ENCODE peak calls at places on chromosomes 12 and 14, in four cellular contexts. B is IMR-90, A is HCT116, I is heart left ventricle. P is an unnamed sample.
A peak's percentile ranks its signal among the peaks of the same experiment; 100 is the strongest.

GRCh38 chr12:25529738-25530137 is 23.3 kb downstream of the LMNTD1 start:
- DNase-seq in B (peak; percentile 68), I (no peak), A (no peak), P (no peak)

GRCh38 chr12:128861226-128862016 is 8.1 kb downstream of the GLT1D1 start:
- DNase-seq in B (no peak), I (no peak), A (no peak), P (no peak)

GRCh38 chr12:68832504-68832867 is 24.5 kb downstream of the MDM2 start:
- DNase-seq in I (no peak), A (no peak), B (no peak), P (no peak)

GRCh38 chr14:101027966-101028365 is 124.4 kb upstream of the RTL1 start:
- DNase-seq in B (no peak), I (no peak), A (no peak), P (no peak)

GRCh38 chr14:28767851-28768548 is 1.4 kb downstream of the FOXG1 start:
- DNase-seq in I (no peak), A (no peak), B (no peak), P (peak; percentile 23)

GRCh38 chr12:124538194-124539082 is 29.0 kb downstream of the NCOR2 start:
- DNase-seq in A (no peak), B (no peak), I (no peak), P (no peak)

GRCh38 chr12:22083167-22083566 is 37.1 kb downstream of the CMAS start:
- DNase-seq in A (peak; percentile 12), I (no peak), B (peak; percentile 35), P (no peak)

GRCh38 chr12:52924764-52925716 is 20.2 kb upstream of the KRT8 start:
- DNase-seq in I (no peak), B (peak; percentile 93), A (peak; percentile 90), P (peak; percentile 53)

GRCh38 chr12:58479403-58479802 is 440.9 kb downstream of the LRIG3 start:
- DNase-seq in I (no peak), B (no peak), A (no peak), P (no peak)

GRCh38 chr12:8697476-8698131 is at the start of gene RIMKLB:
- DNase-seq in A (no peak), B (peak; percentile 57), I (peak; percentile 89), P (peak; percentile 83)

GRCh38 chr12:114701104-114701414 is 17.1 kb upstream of the TBX3 start:
- DNase-seq in I (no peak), A (no peak), B (no peak), P (no peak)

GRCh38 chr12:45703942-45704341 is 25.6 kb upstream of the ARID2 start:
- DNase-seq in B (peak; percentile 81), A (no peak), I (no peak), P (no peak)

GRCh38 chr12:54341343-54341742 is 16.4 kb downstream of the COPZ1 start:
- DNase-seq in B (no peak), I (no peak), A (no peak), P (no peak)
- TF ChIP-seq POLR2A in B (no peak), I (no peak), A (no peak), P (no peak)

DNA sequence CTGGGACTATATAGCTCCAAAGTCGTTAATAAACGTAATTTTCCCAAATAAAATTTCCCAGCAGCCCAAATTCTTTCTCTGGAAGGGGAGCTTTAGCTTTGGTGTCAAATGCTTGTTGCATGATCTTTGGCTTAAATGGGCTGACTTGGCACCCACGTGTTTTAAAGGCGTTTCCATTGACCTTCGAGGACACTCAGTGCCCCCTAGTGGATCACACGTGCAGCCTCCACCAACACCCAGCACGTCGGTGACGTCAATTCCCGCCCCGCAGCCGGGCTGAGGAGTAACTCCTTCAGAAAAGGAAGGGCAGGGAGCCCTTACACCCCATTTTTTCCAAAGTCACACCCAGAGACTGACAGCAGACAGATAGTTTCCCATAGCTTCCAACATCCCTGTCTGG is 707.8 kb downstream of the AACS start:
- DNase-seq in A (peak; percentile 6), I (no peak), B (no peak), P (no peak)
- TF ChIP-seq CTCF in A (peak; percentile 54), I (peak; percentile 9), B (no peak), P (peak; percentile 14)

GRCh38 chr12:127175361-127175760 is 1091.6 kb upstream of the TMEM132C start:
- DNase-seq in A (no peak), I (no peak), B (no peak), P (no peak)

GRCh38 chr12:127176804-127177203 is 1090.2 kb upstream of the TMEM132C start:
- DNase-seq in B (no peak), I (no peak), A (no peak), P (no peak)

GRCh38 chr12:127179199-127179598 is 1087.8 kb upstream of the TMEM132C start:
- DNase-seq in B (no peak), A (no peak), I (no peak), P (no peak)

GRCh38 chr12:127178463-127178862 is 1088.5 kb upstream of the TMEM132C start:
- DNase-seq in B (no peak), A (no peak), I (no peak), P (no peak)

GRCh38 chr12:127178039-127178438 is 1088.9 kb upstream of the TMEM132C start:
- DNase-seq in I (no peak), A (no peak), B (no peak), P (no peak)
- H3K9me3 ChIP-seq in I (peaks cover 16% of the 10 kb centered on the region), A (peaks cover 15% of the 10 kb centered on the region), B (peaks cover 21% of the 10 kb centered on the region), P (no peaks in the 10 kb centered on the region)

GRCh38 chr14:20998674-20999366 is at the start of gene SLC39A2:
- DNase-seq in B (peak; percentile 60), A (peak; percentile 33), I (peak; percentile 41), P (peak; percentile 44)
- TF ChIP-seq POLR2A in B (no peak), A (no peak), I (no peak), P (no peak)

DNA sequence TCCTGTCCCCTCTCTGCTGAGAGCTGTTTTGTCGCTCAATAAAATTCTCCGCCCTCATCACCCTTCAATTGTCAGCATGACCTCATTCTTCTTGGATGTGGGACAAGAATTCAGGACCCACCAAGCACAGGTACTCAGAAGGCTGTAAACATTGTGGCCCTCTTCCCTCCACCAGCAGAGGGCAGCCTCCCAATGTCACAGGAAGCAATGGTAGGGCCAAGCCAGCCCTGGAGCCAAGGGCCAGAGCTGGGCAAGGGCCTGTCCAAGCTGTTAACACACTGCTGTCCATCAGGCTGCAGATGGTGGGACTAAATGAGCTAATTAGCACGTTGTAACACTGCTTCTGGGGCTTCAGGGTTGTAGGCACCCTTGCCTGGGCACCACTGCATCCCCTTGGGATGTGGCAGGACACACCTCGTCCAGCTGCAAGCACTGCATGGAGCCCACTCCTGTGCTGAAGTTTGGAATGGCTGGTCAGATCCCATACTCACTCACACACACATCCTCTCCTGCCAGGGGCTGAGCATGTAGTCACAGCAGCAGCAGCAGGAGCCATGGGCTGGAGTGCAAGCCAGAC is 62.7 kb upstream of the HECTD1 start:
- DNase-seq in A (no peak), B (no peak), I (no peak), P (peak; percentile 26)
- TF ChIP-seq CTCF in A (peak; percentile 44), B (peak; percentile 15), I (peak; percentile 8), P (peak; percentile 16)

GRCh38 chr12:38155020-38155395 is 161.6 kb upstream of the ALG10B start:
- DNase-seq in B (no peak), I (no peak), A (no peak), P (no peak)

GRCh38 chr12:38157274-38157932 is 159.2 kb upstream of the ALG10B start:
- DNase-seq in B (no peak), A (no peak), I (no peak), P (no peak)

GRCh38 chr12:38157933-38158401 is 158.6 kb upstream of the ALG10B start:
- DNase-seq in A (no peak), B (no peak), I (no peak), P (no peak)

GRCh38 chr12:38155526-38156496 is 160.8 kb upstream of the ALG10B start:
- DNase-seq in A (no peak), B (no peak), I (no peak), P (no peak)

GRCh38 chr12:38156497-38157245 is 159.9 kb upstream of the ALG10B start:
- DNase-seq in B (no peak), A (no peak), I (no peak), P (no peak)
- H3K9me3 ChIP-seq in B (peaks cover 65% of the 10 kb centered on the region), A (no peaks in the 10 kb centered on the region), I (peaks cover 8% of the 10 kb centered on the region), P (no peaks in the 10 kb centered on the region)

GRCh38 chr14:60722836-60723217 is 1.3 kb downstream of the SIX4 start:
- DNase-seq in I (peak; percentile 20), A (no peak), B (peak; percentile 11), P (peak; percentile 33)

GRCh38 chr14:60721331-60722162 is 2.6 kb downstream of the SIX4 start:
- DNase-seq in B (peak; percentile 84), A (peak; percentile 54), I (no peak), P (peak; percentile 46)

GRCh38 chr14:60723218-60724079 is 702 bp downstream of the SIX4 start:
- DNase-seq in I (peak; percentile 28), B (peak; percentile 62), A (no peak), P (peak; percentile 61)

GRCh38 chr14:60722163-60722835 is 1.9 kb downstream of the SIX4 start:
- DNase-seq in B (peak; percentile 79), A (no peak), I (no peak), P (peak; percentile 45)

GRCh38 chr14:60724080-60724618 is at the start of gene SIX4:
- DNase-seq in A (peak; percentile 78), I (peak; percentile 47), B (peak; percentile 92), P (peak; percentile 77)
- TF ChIP-seq POLR2A in A (peak; percentile 94), I (peak; percentile 20), B (peak; percentile 82), P (peak; percentile 51)

P was measured in body of pancreas.